ENCODE peak calls at places on chromosomes 13 and 19, in eight cellular contexts. H is body of pancreas, W is left lung, X is breast epithelium, N is lung, F is neural progenitor cell, C is foreskin keratinocyte, I is heart left ventricle. V is an unnamed sample.

GRCh38 chr19:29326849-29327840 is 114.2 kb upstream of the UQCRFS1 start:
- DNase-seq in H (no peak), W (no peak), X (no peak), N (no peak), F (no peak), C (no peak), I (no peak), V (no peak)

GRCh38 chr19:11539495-11540365 is 1.1 kb downstream of the CNN1 start:
- DNase-seq in H (no peak), W (no peak), X (no peak), N (no peak), F (peak), C (no peak), I (peak), V (peak)

GRCh38 chr13:65339236-65339635 is 1890.9 kb downstream of the PCDH9 start:
- DNase-seq in H (no peak), W (no peak), X (no peak), N (no peak), F (no peak), C (no peak), I (no peak), V (no peak)

GRCh38 chr13:99980201-99981114 is 1.1 kb upstream of the ZIC2 start:
- DNase-seq in H (peak), W (peak), X (no peak), N (no peak), F (peak), C (no peak), I (no peak), V (peak)

GRCh38 chr19:43148233-43148632 is 38.1 kb downstream of the PSG5 start:
- DNase-seq in H (no peak), W (no peak), X (no peak), N (no peak), F (no peak), C (peak), I (no peak), V (no peak)

GRCh38 chr19:19064811-19065745 is 1.3 kb downstream of the SLC25A42 start:
- DNase-seq in H (peak), W (no peak), X (no peak), N (no peak), F (no peak), C (no peak), I (peak), V (peak)

GRCh38 chr19:33301900-33302174 is 497 bp downstream of the CEBPA start:
- DNase-seq in H (peak), W (no peak), X (no peak), N (no peak), F (peak), C (no peak), I (no peak), V (no peak)

GRCh38 chr13:51000576-51001260 is 91.1 kb downstream of the RNASEH2B start:
- DNase-seq in H (peak), W (no peak), X (no peak), N (no peak), F (no peak), C (peak), I (peak), V (no peak)

GRCh38 chr19:7063764-7064418 is 5.4 kb upstream of the MBD3L3 start:
- DNase-seq in H (no peak), W (no peak), X (no peak), N (no peak), F (no peak), C (no peak), I (no peak), V (no peak)

GRCh38 chr19:23420824-23421223 is 25.6 kb upstream of the ZNF91 start:
- DNase-seq in H (no peak), W (no peak), X (no peak), N (no peak), F (no peak), C (no peak), I (no peak), V (no peak)

GRCh38 chr13:98599502-98600328 is 22.8 kb upstream of the STK24 start:
- DNase-seq in H (no peak), W (no peak), X (no peak), N (no peak), F (peak), C (no peak), I (no peak), V (no peak)

GRCh38 chr13:96749825-96750224 is 244.5 kb downstream of the OXGR1 start:
- DNase-seq in H (no peak), W (no peak), X (no peak), N (no peak), F (no peak), C (no peak), I (no peak), V (no peak)

GRCh38 chr13:113589251-113589960 is 4.9 kb downstream of the TFDP1 start:
- DNase-seq in H (no peak), W (no peak), X (peak), N (no peak), F (no peak), C (no peak), I (peak), V (peak)

GRCh38 chr19:48618278-48618915 is 581 bp downstream of the RPL18 start:
- DNase-seq in H (no peak), W (no peak), X (no peak), N (no peak), F (no peak), C (no peak), I (peak), V (no peak)

GRCh38 chr19:48617146-48617937 is 1.6 kb downstream of the RPL18 start:
- DNase-seq in H (peak), W (no peak), X (no peak), N (no peak), F (no peak), C (no peak), I (no peak), V (no peak)

GRCh38 chr19:48616491-48617056 is 1.7 kb upstream of the FAM83E start:
- DNase-seq in H (no peak), W (no peak), X (no peak), N (no peak), F (no peak), C (no peak), I (no peak), V (no peak)

GRCh38 chr19:48619692-48620565 is 623 bp downstream of the SPHK2 start:
- DNase-seq in H (no peak), W (no peak), X (no peak), N (no peak), F (no peak), C (no peak), I (no peak), V (no peak)

DNA sequence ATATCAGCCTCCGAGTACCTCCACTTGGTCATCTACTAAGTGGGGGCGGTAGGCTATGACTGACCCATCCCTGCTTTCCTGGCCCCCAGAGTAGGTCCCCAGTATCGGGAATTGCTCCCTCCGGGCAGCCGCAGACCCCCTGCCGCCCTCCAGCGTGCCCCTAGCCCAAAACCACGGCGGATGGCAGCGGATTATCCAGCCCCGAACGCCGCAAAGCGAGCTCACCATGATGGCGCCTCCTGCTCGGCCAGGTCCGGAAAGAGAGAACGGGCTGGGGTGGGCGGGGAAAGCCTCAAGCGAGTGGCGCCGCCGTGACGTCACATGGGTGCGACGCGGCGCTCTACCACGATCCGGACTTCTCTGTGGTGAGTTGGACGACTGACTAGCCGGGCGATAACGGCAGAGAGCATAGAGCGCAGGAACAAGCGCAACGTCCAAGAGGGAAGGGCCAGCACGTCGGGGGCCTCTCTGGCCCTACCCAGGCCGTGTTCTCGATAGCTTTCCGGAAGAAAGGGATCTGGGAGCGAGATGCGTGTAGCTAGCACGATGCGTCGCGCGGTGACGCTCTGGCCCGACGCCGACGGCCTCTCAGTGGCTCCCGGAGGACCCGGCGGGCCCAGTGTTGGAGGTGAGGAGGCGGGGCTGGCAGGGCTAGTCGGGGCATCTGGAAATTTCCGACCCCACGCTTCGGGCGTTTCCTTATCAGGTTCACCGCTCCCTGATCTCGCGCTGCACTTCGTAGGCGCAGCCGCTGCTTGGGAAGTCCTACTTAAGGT is at the start of the genes RPL18 and SPHK2:
- DNase-seq in H (peak), W (peak), X (peak), N (peak), F (peak), C (peak), I (peak), V (peak)
- TF ChIP-seq CTCF in H (no peak), W (no peak), X (no peak), N (no peak), F (no peak), C (peak), I (no peak), V (no peak)

GRCh38 chr13:89496478-89496877 is 1825.3 kb downstream of the SLITRK5 start:
- DNase-seq in H (no peak), W (no peak), X (no peak), N (no peak), F (no peak), C (no peak), I (no peak), V (no peak)

GRCh38 chr13:89497658-89498057 is 1826.5 kb downstream of the SLITRK5 start:
- DNase-seq in H (no peak), W (no peak), X (no peak), N (no peak), F (no peak), C (no peak), I (no peak), V (no peak)
- H3K27ac ChIP-seq in H (no peak), W (no peak), X (no peak), N (no peak), F (no peak), C (no peak), I (no peak), V (no peak)

DNA sequence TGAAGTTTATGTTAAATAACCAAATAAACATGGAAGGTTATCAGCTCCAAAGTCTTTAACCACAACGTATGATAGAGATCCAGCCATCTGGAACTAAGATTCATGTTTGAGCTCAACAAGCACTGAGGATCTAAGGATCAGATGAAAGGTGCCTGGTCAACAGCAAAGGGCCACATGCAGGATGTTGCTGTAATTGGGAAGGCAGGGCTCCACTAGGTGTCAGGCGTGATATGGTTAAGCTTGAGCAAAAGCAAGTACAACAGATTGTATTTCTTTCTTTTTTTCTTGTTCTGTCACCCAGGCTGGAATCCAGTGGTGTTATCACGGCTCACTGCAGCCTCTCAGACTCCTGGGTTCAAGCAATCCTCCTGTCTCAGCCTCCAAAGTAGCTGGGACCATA is 12.0 kb downstream of the EBPL start:
- DNase-seq in H (peak), W (no peak), X (no peak), N (no peak), F (no peak), C (no peak), I (no peak), V (peak)
- TF ChIP-seq CTCF in H (no peak), W (no peak), X (no peak), N (no peak), F (no peak), C (peak), I (no peak), V (peak)

GRCh38 chr19:15280048-15280725 is 47.9 kb upstream of the EPHX3 start:
- DNase-seq in H (no peak), W (no peak), X (no peak), N (no peak), F (no peak), C (no peak), I (peak), V (peak)
- H3K27ac ChIP-seq in H (peak), W (peak), X (peak), N (peak), F (peak), C (no peak), I (peak), V (peak)

GRCh38 chr13:24610956-24611355 is 69.3 kb upstream of the ATP12A start:
- DNase-seq in H (no peak), W (no peak), X (no peak), N (no peak), F (no peak), C (no peak), I (no peak), V (no peak)

GRCh38 chr13:24606486-24607170 is 73.6 kb upstream of the ATP12A start:
- DNase-seq in H (no peak), W (no peak), X (no peak), N (no peak), F (no peak), C (no peak), I (no peak), V (no peak)

DNA sequence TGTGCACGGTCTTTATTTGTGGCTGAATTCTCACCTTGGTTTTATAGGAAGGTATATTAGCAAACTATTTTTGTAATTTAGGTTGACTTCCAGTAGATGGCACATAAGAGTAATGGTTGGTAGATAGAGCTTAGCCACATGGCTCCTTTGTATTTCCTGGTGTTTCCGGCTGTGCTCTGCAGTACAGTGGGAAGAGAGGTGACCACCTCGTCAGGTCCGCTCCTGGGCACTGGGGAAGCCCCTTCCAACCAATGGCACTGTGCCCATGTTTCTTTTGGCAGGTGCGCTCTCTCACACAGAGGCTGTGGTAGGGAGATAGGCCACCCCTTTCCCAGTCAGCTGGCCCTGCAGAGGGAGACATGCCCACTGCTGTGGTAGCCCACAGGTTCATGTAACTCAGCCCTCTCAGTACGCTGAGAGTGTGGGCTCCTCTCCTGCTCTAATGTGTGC is 74.3 kb upstream of the ATP12A start:
- DNase-seq in H (peak), W (no peak), X (no peak), N (no peak), F (peak), C (no peak), I (no peak), V (peak)
- TF ChIP-seq CTCF in H (no peak), W (no peak), X (peak), N (no peak), F (peak), C (peak), I (no peak), V (peak)

DNA sequence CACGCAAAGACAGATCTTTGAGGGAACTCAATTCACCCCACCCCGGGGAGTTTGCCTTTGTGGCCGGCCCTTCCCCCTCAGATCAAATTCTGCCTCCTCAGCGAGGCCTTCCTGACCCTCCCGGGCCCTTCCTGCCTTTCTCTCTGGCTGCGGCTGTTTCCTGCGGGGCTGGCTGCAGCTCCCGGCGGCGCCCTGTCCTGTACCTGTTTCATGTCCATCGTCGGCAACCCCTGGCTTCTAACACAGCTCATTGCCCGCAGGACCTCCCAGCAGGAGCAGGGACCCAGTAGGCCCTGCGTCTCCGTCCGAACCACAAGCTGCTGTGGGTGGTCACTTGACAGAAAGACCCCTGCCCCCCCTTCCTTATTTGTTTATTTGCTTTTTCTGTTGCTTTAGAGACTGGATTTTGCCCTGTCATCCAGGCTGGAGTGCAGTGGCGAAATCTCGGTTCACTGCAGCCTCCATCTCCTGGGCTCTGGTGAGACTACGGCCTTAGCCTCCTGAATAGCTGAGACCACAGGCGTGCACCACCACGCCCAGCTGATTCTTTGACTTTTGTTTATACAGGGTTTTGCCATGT is 7.7 kb upstream of the PTBP1 start:
- DNase-seq in H (no peak), W (no peak), X (no peak), N (no peak), F (peak), C (no peak), I (no peak), V (peak)
- H3K27ac ChIP-seq in H (no peak), W (peak), X (peak), N (peak), F (peak), C (no peak), I (peak), V (peak)

GRCh38 chr19:12736854-12737665 is at the start of gene GET3:
- DNase-seq in H (peak), W (peak), X (peak), N (peak), F (peak), C (peak), I (peak), V (peak)
- TF ChIP-seq CTCF in H (no peak), W (no peak), X (peak), N (no peak), F (no peak), C (no peak), I (no peak), V (no peak)

GRCh38 chr19:16139752-16140151 is 3.7 kb upstream of the HSH2D start:
- DNase-seq in H (no peak), W (no peak), X (no peak), N (no peak), F (no peak), C (no peak), I (no peak), V (no peak)

GRCh38 chr19:16141043-16141442 is 2.4 kb upstream of the HSH2D start:
- DNase-seq in H (no peak), W (no peak), X (no peak), N (no peak), F (no peak), C (no peak), I (no peak), V (no peak)

GRCh38 chr19:16144216-16144581 is 714 bp downstream of the HSH2D start:
- DNase-seq in H (no peak), W (no peak), X (no peak), N (no peak), F (no peak), C (no peak), I (no peak), V (no peak)

GRCh38 chr19:16143399-16144215 is at the start of gene HSH2D:
- DNase-seq in H (peak), W (peak), X (peak), N (peak), F (no peak), C (peak), I (peak), V (no peak)

GRCh38 chr19:16142032-16142580 is 1.4 kb upstream of the HSH2D start:
- DNase-seq in H (no peak), W (no peak), X (no peak), N (no peak), F (no peak), C (no peak), I (no peak), V (no peak)
- H3K27ac ChIP-seq in H (no peak), W (no peak), X (no peak), N (peak), F (no peak), C (peak), I (no peak), V (no peak)

GRCh38 chr13:91922969-91923592 is 524.7 kb downstream of the GPC5 start:
- DNase-seq in H (no peak), W (no peak), X (no peak), N (no peak), F (peak), C (no peak), I (no peak), V (peak)
- TF ChIP-seq CTCF in H (no peak), W (no peak), X (no peak), N (no peak), F (peak), C (no peak), I (no peak), V (peak)

V was measured in WERI-Rb-1.